ENCODE peak calls at places on chromosome 1, in five cellular contexts. V is suprapubic skin, U is sigmoid colon, J is SK-N-SH, T is tibial nerve. S is an unnamed sample. For H3K36me3, the result is how much of the 10 kb centered on the place peaks cover.

GRCh38 chr1:230816018-230816417 is 52.3 kb downstream of the C1orf198 start:
- DNase-seq in J (no peak), V (no peak), U (no peak), T (no peak), S (no peak)

GRCh38 chr1:206723500-206724472 is 39.1 kb downstream of the MAPKAPK2 start:
- DNase-seq in U (peak), V (peak), T (no peak), J (no peak), S (no peak)

GRCh38 chr1:163258181-163258580 is 55.5 kb upstream of the RGS5 start:
- DNase-seq in V (no peak), U (no peak), J (no peak), T (no peak), S (no peak)

GRCh38 chr1:67847466-67847865 is 14.2 kb upstream of the GNG12 start:
- DNase-seq in T (no peak), J (no peak), U (no peak), V (no peak), S (no peak)

GRCh38 chr1:101259744-101260148 is 22.9 kb downstream of the S1PR1 start:
- DNase-seq in T (no peak), V (no peak), J (no peak), U (no peak), S (no peak)

GRCh38 chr1:71343686-71344416 is 263.0 kb upstream of the ZRANB2 start:
- DNase-seq in U (no peak), T (no peak), V (no peak), J (no peak), S (no peak)

GRCh38 chr1:238139713-238140112 is 249.0 kb upstream of the ZP4 start:
- DNase-seq in U (no peak), V (no peak), J (no peak), T (no peak), S (no peak)

GRCh38 chr1:222557148-222557547 is 9.2 kb upstream of the HHIPL2 start:
- DNase-seq in U (no peak), V (no peak), T (no peak), J (no peak), S (no peak)

GRCh38 chr1:186154651-186155050 is 220.4 kb downstream of the TPR start:
- DNase-seq in J (no peak), U (no peak), T (no peak), V (no peak), S (no peak)

GRCh38 chr1:210125143-210125542 is 107.5 kb upstream of the SERTAD4 start:
- DNase-seq in T (no peak), V (no peak), U (no peak), J (peak), S (no peak)

GRCh38 chr1:172321429-172321828 is 99.1 kb upstream of the C1orf105 start:
- DNase-seq in U (no peak), T (no peak), V (no peak), J (no peak), S (no peak)

GRCh38 chr1:229408458-229409037 is 25.3 kb downstream of the ACTA1 start:
- DNase-seq in T (no peak), J (peak), V (no peak), U (no peak), S (no peak)

GRCh38 chr1:151944110-151944858 is 35.0 kb upstream of the THEM4 start:
- DNase-seq in U (no peak), V (peak), T (no peak), J (no peak), S (no peak)
- TF ChIP-seq EP300 in U (no peak), V (no peak), T (no peak), J (no peak), S (no peak)

GRCh38 chr1:7972285-7972684 is 10.8 kb downstream of the PARK7 start:
- DNase-seq in U (no peak), T (no peak), V (no peak), J (no peak), S (no peak)
- H3K36me3 ChIP-seq in U (half or more), T (under half), V (half or more), J (under half), S (under half)

GRCh38 chr1:9900142-9901043 is 9.7 kb downstream of the CTNNBIP1 start:
- DNase-seq in V (no peak), U (no peak), J (no peak), T (peak), S (peak)
- TF ChIP-seq EP300 in V (no peak), U (no peak), J (no peak), T (peak), S (no peak)

DNA sequence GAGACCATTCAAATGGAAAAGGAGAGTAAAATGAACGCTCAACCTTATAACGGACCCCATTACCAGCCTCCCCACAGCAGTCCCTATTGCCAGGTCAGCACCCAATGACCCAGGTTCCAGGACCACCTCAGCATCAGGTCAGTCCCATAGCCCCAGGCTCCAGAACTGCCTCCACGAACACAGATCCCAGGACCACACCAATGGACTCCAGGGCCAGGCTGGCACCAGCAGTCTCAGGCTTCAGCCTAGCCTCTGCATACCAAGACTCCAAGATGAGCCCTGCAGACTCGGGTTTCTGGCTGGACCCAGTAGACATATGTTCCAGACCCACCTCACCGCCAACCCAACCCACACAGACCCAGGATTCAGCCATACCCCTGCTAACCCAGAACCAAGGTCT is 625.0 kb upstream of the RGS18 start:
- DNase-seq in V (no peak), U (no peak), J (no peak), T (no peak), S (no peak)
- H3K36me3 ChIP-seq in V (under half), U (under half), J (under half), T (under half), S (under half)

GRCh38 chr1:95583811-95584210 is 349.8 kb downstream of the RWDD3 start:
- DNase-seq in V (no peak), J (no peak), T (no peak), U (no peak), S (no peak)
- TF ChIP-seq EP300 in V (no peak), J (no peak), T (no peak), U (no peak), S (no peak)

GRCh38 chr1:170535418-170535817 is 3.5 kb downstream of the GORAB start:
- DNase-seq in T (no peak), J (no peak), V (no peak), U (no peak), S (no peak)

GRCh38 chr1:170539154-170539553 is 7.2 kb downstream of the GORAB start:
- DNase-seq in U (no peak), T (no peak), V (no peak), J (no peak), S (no peak)

GRCh38 chr1:170536924-170537551 is 5.1 kb downstream of the GORAB start:
- DNase-seq in V (no peak), U (no peak), J (no peak), T (no peak), S (no peak)

GRCh38 chr1:170537798-170538503 is 6.0 kb downstream of the GORAB start:
- DNase-seq in J (no peak), U (no peak), V (no peak), T (no peak), S (no peak)

GRCh38 chr1:170538687-170539086 is 6.7 kb downstream of the GORAB start:
- DNase-seq in U (no peak), V (no peak), J (no peak), T (no peak), S (no peak)
- H3K36me3 ChIP-seq in U (under half), V (under half), J (half or more), T (under half), S (under half)

GRCh38 chr1:13748610-13749505 is 48.9 kb downstream of the PRDM2 start:
- DNase-seq in J (peak), T (peak), V (peak), U (peak), S (peak)
- TF ChIP-seq EP300 in J (no peak), T (peak), V (no peak), U (no peak), S (no peak)

S was measured in transverse colon.